ENCODE peak calls at places on chromosomes 12 and 14, in four cellular contexts. L is smooth muscle cell of the brain vasculature; E is NCI-H1417 treated with DMSO at 0.1 percent for 48 hours; S is stimulated activated CD4-positive, alpha-beta T cell treated with anti-CD3 and anti-CD28 coated beads, Interleukin-12 subunit alpha, Interleukin-12 subunit beta, amount 100 ng/mL, for 4 hours. Q is an unnamed sample.

GRCh38 chr12:50546441-50547318 is 41.9 kb downstream of the DIP2B start:
- DNase-seq in E (no peak), L (no peak), S (no peak), Q (no peak)

GRCh38 chr14:39376671-39377403 is 55.4 kb downstream of the FBXO33 start:
- DNase-seq in L (no peak), E (no peak), S (no peak), Q (no peak)

GRCh38 chr12:48954781-48955501 is 2.3 kb downstream of the ARF3 start:
- DNase-seq in L (no peak), S (no peak), E (no peak), Q (no peak)

GRCh38 chr14:103103461-103104388 is 9.2 kb downstream of the EXOC3L4 start:
- DNase-seq in E (no peak), S (no peak), L (no peak), Q (no peak)

GRCh38 chr12:81617915-81618314 is 141.2 kb downstream of the PPFIA2 start:
- DNase-seq in E (no peak), S (no peak), L (no peak), Q (no peak)

GRCh38 chr12:6180300-6181051 is 19.7 kb upstream of the CD9 start:
- DNase-seq in S (no peak), L (no peak), E (no peak), Q (no peak)

GRCh38 chr12:111685322-111685810 is 390 bp downstream of the BRAP start:
- DNase-seq in E (no peak), L (no peak), S (no peak), Q (no peak)

GRCh38 chr14:102095231-102095870 is 8.5 kb upstream of the HSP90AA1 start:
- DNase-seq in L (no peak), E (no peak), S (no peak), Q (no peak)

GRCh38 chr14:39374846-39375245 is 57.4 kb downstream of the FBXO33 start:
- DNase-seq in L (no peak), E (no peak), S (no peak), Q (no peak)

GRCh38 chr14:71437870-71438269 is 494.4 kb upstream of the RGS6 start:
- DNase-seq in L (no peak), E (no peak), S (no peak), Q (no peak)

Q was measured in gastrocnemius medialis.